ENCODE peak calls at places on chromosomes 12 and 14, in four cellular contexts. J is A172, Z is activated T-helper 1 cell treated with Interleukin-2 at 50 U/mL for 16 hours, K is fibroblast of lung. T is an unnamed sample.

GRCh38 chr12:90008277-90008676 is 299.6 kb upstream of the ATP2B1 start:
- DNase-seq in J (no peak), Z (no peak), K (no peak), T (no peak)

GRCh38 chr12:6370576-6370935 is 4.8 kb downstream of the SCNN1A start:
- DNase-seq in J (no peak), Z (no peak), K (no peak), T (no peak)

GRCh38 chr12:98420403-98420800 is 95.0 kb upstream of the TMPO start:
- DNase-seq in J (no peak), Z (no peak), K (no peak), T (no peak)

GRCh38 chr14:100443643-100444042 is 120.5 kb downstream of the SLC25A47 start:
- DNase-seq in J (peak), Z (no peak), K (peak), T (no peak)

GRCh38 chr14:76947078-76947837 is 81.2 kb downstream of the IRF2BPL start:
- DNase-seq in J (peak), Z (peak), K (peak), T (peak)

GRCh38 chr14:69682607-69683263 is 71.3 kb downstream of the SUSD6 start:
- DNase-seq in J (no peak), Z (no peak), K (peak), T (peak)

GRCh38 chr14:79278286-79278797 is 933.0 kb downstream of the DIO2 start:
- DNase-seq in J (no peak), Z (no peak), K (no peak), T (no peak)

GRCh38 chr12:71195338-71195896 is 37.6 kb upstream of the TSPAN8 start:
- DNase-seq in J (no peak), Z (no peak), K (no peak), T (no peak)

GRCh38 chr12:15045451-15045850 is 72.6 kb downstream of the PDE6H start:
- DNase-seq in J (no peak), Z (no peak), K (no peak), T (no peak)

GRCh38 chr12:48681416-48681737 is 661 bp downstream of the KANSL2 start:
- DNase-seq in J (peak), Z (no peak), K (no peak), T (no peak)

GRCh38 chr14:31921251-31921650 is 155.9 kb upstream of the ARHGAP5 start:
- DNase-seq in J (no peak), Z (no peak), K (no peak), T (no peak)

GRCh38 chr12:28622416-28622815 is 432.2 kb downstream of the CCDC91 start:
- DNase-seq in J (peak), Z (no peak), K (peak), T (peak)

GRCh38 chr14:26163761-26164160 is 434.1 kb downstream of the NOVA1 start:
- DNase-seq in J (no peak), Z (no peak), K (peak), T (no peak)

GRCh38 chr12:52155048-52155868 is 36.6 kb downstream of the KRT80 start:
- DNase-seq in J (no peak), Z (no peak), K (peak), T (peak)

GRCh38 chr14:101789222-101789621 is 27.7 kb downstream of the PPP2R5C start:
- DNase-seq in J (no peak), Z (no peak), K (no peak), T (no peak)

GRCh38 chr12:93174048-93174447 is 203.7 kb upstream of the NUDT4 start:
- DNase-seq in J (peak), Z (no peak), K (peak), T (peak)

GRCh38 chr12:51836012-51836832 is 12.3 kb downstream of the FIGNL2 start:
- DNase-seq in J (peak), Z (no peak), K (no peak), T (peak)

GRCh38 chr14:96632363-96632758 is 130.2 kb downstream of the PAPOLA start:
- DNase-seq in J (no peak), Z (no peak), K (no peak), T (no peak)

GRCh38 chr14:102046337-102047278 is 40.2 kb downstream of the HSP90AA1 start:
- DNase-seq in J (peak), Z (no peak), K (peak), T (peak)

GRCh38 chr12:86137936-86138335 is 118.3 kb downstream of the MGAT4C start:
- DNase-seq in J (peak), Z (no peak), K (peak), T (peak)

GRCh38 chr12:49548822-49549648 is 10.2 kb downstream of the KCNH3 start:
- DNase-seq in J (no peak), Z (no peak), K (peak), T (no peak)